ENCODE peak calls at places on chromosomes 16 and 17, in four cellular contexts. H is GM12878, U is HCT116, G is GM23338. D is an unnamed sample.

GRCh38 chr17:40522961-40523310 is 21.5 kb upstream of the TNS4 start:
- DNase-seq in H (no peak), U (no peak), G (no peak), D (no peak)

GRCh38 chr16:57892041-57892440 is 78.9 kb downstream of the CNGB1 start:
- DNase-seq in H (no peak), G (no peak), U (no peak), D (no peak)

GRCh38 chr17:73017653-73018052 is 74.8 kb downstream of the SLC39A11 start:
- DNase-seq in H (no peak), G (no peak), U (no peak), D (no peak)

GRCh38 chr17:43591750-43592562 is 45.8 kb upstream of the ETV4 start:
- DNase-seq in G (no peak), H (no peak), U (no peak), D (no peak)

GRCh38 chr17:79942591-79943353 is 92.9 kb downstream of the TBC1D16 start:
- DNase-seq in G (no peak), U (no peak), H (no peak), D (peak; percentile 41)

GRCh38 chr16:1098266-1098991 is 2.4 kb upstream of the C1QTNF8 start:
- DNase-seq in H (no peak), U (no peak), G (no peak), D (no peak)

GRCh38 chr17:28247671-28248556 is 71.1 kb upstream of the TMEM97 start:
- DNase-seq in G (peak; percentile 48), U (no peak), H (no peak), D (no peak)

GRCh38 chr17:82985973-82986372 is 93.4 kb upstream of the METRNL start:
- DNase-seq in H (no peak), G (peak; percentile 58), U (no peak), D (no peak)

GRCh38 chr16:55233464-55233863 is 90.5 kb upstream of the IRX6 start:
- DNase-seq in U (no peak), G (no peak), H (no peak), D (no peak)

GRCh38 chr16:84509032-84509950 is 4.8 kb upstream of the MEAK7 start:
- DNase-seq in G (peak; percentile 65), H (no peak), U (no peak), D (no peak)

GRCh38 chr16:5007256-5007655 is 26.5 kb downstream of the NAGPA start:
- DNase-seq in U (no peak), H (no peak), G (no peak), D (no peak)

GRCh38 chr17:65022751-65023421 is 33.7 kb downstream of the GNA13 start:
- DNase-seq in G (no peak), U (peak; percentile 32), H (peak; percentile 96), D (no peak)

GRCh38 chr17:65048441-65048840 is 8.1 kb downstream of the GNA13 start:
- DNase-seq in G (no peak), U (no peak), H (no peak), D (no peak)

GRCh38 chr17:35069311-35069710 is 5.8 kb upstream of the RFFL start:
- DNase-seq in H (no peak), G (no peak), U (no peak), D (no peak)

GRCh38 chr17:17994271-17994670 is 21.6 kb downstream of the DRC3 start:
- DNase-seq in G (peak; percentile 91), H (no peak), U (peak; percentile 15), D (no peak)

GRCh38 chr17:58601976-58602375 is 87.5 kb upstream of the MTMR4 start:
- DNase-seq in G (no peak), U (no peak), H (no peak), D (no peak)

DNA sequence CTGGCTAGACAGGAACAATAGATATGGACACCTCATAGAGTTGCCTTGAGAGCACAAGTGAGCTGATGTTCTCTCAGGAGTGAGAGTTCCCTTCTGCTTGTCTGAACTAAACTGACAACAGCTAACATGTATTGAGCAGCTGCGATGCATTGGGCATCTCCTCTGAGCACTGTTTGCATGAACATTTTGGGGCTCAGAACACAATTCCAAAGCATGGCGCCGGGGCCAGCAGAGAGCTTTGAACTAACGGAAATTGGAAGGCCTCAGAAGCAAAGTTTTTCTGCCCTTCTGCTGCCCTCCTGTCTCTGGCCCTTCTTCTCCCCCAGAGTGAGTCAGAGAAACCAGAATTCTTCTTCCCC is 38.1 kb downstream of the TRPV2 start:
- DNase-seq in H (no peak), U (no peak), G (no peak), D (no peak)
- TF ChIP-seq POLR2AphosphoS5 in H (no peak), U (no peak), G (no peak), D (no peak)

DNA sequence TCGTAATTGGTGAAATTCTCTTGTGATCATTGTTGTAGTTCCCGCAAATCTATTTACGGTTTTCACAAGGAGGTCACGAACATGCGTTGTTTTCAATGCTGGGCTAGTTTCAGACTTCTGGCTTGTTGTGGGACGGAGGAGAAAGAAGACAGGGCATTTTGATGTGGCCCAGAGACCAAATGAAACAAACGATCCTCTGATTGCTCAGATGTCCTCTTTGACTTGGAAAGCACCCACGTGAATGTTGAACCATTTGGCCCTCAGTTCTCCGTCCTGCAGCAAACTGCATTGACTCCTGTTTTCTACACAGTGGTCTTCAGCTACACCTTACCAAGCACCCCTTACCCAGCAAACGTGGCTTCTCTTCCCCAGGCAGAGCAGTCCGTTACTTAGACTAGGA is 391.0 kb downstream of the WWOX start:
- DNase-seq in H (no peak), G (no peak), U (no peak), D (no peak)
- TF ChIP-seq REST in H (no peak), G (no peak), U (no peak), D (no peak)

DNA sequence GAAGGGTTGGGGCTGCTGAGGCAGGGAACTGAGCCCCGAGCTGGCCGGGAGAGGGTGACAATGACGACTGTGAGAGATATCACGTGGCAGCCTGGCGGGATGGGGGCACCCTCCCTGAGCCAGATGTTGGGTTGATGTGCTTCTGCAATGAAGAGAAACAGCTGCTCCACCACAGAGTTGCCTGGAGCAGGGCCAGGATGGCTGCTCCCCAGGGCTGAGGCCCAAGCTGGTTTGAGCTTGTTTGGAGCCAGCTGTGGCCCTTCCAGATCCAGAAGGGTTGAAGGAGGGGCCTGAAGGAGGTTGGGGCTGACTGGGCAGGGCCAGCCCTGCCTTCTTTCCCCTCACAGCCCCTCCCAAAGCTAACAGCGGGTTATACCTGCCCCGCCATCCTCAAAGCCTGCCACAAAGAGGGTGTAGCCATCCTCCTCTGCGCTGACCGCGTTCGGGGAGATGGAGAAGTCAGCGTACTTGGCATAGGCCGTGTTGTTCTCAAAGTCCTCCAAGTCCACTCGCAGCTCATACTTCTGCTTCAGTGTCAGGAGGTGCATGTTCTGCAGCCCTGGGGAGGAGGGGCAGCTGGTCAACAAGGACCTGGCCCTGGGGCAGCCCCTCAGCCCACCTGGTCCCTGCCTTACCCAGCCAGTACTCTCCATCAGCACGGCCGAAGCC is 2.1 kb downstream of the MFAP4 start:
- DNase-seq in H (no peak), G (peak; percentile 29), U (no peak), D (peak; percentile 78)
- TF ChIP-seq POLR2AphosphoS5 in H (no peak), G (no peak), U (no peak), D (peak; percentile 90)

DNA sequence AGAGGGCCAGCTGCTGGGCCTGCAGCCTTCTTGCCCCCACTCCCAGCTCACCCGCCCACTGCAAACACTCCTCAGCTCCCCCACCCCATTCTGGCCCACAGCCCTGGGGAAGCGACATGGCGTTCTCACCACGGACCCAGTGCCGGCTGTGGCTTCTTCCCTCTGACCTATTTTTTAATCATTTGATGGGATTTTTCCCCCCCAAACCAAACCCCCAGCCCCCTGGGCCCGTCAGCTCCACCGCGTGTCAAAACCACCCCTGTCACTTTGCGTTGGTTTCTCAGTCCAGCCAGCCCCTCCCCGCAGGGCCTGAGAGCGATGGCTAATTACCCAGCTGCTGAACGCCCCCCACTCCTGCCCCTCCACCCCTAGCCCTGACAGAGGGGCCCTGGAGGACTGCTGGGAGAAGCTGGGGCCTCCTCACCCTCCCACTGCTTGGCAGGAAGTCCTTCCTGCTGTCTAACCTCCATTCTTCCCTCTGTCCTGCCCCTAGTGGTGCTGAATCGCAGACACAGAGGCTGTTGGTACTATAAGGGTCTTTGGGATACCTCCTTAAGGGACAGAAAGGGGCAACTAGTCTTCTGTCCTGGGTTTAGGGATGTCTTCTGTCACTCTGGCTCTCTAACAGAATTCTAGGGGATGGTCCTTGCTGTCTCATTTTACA is 7.5 kb upstream of the TBX21 start:
- DNase-seq in H (no peak), G (no peak), U (no peak), D (no peak)
- TF ChIP-seq REST in H (peak; percentile 54), G (peak; percentile 62), U (no peak), D (peak; percentile 85)

D was measured in HL-60.